ENCODE peak calls at places on chromosomes 11 and 22, in eight cellular contexts. P is cardiac muscle cell; O is endodermal cell; L is spleen; C is IMR-90; D is keratinocyte; N is mesendoderm; I is CD4-positive, CD25-positive, alpha-beta regulatory T cell. X is an unnamed sample.

GRCh38 chr11:72781063-72781312 is 12.9 kb downstream of the STARD10 start:
- DNase-seq in D (no peak), C (no peak), I (no peak), L (no peak), O (peak; percentile 74), N (no peak), P (no peak), X (no peak)

GRCh38 chr11:31807791-31808074 is 3.4 kb downstream of the PAX6 start:
- DNase-seq in P (no peak), N (no peak), I (no peak), C (no peak), D (no peak), L (no peak), O (no peak), X (no peak)

GRCh38 chr11:7196396-7197146 is 55.1 kb upstream of the SYT9 start:
- DNase-seq in L (no peak), D (no peak), P (no peak), C (no peak), I (no peak), N (no peak), O (no peak), X (no peak)

GRCh38 chr11:17596711-17597110 is 49.7 kb downstream of the OTOG start:
- DNase-seq in N (no peak), I (no peak), C (no peak), L (peak; percentile 63), P (no peak), D (no peak), O (peak; percentile 35), X (no peak)

GRCh38 chr11:11731311-11732083 is 109.7 kb upstream of the GALNT18 start:
- DNase-seq in I (no peak), C (peak; percentile 73), N (no peak), L (no peak), O (no peak), D (peak; percentile 66), P (peak; percentile 21), X (no peak)

GRCh38 chr11:1369371-1370005 is 20.2 kb upstream of the BRSK2 start:
- DNase-seq in P (no peak), D (no peak), C (no peak), L (no peak), I (no peak), O (no peak), N (no peak), X (no peak)

GRCh38 chr11:13261600-13262061 is 16.0 kb upstream of the BMAL1 start:
- DNase-seq in O (peak; percentile 47), P (peak; percentile 84), L (no peak), C (peak; percentile 87), I (no peak), D (peak; percentile 84), N (peak; percentile 88), X (no peak)

GRCh38 chr11:60710482-60710881 is 11.1 kb downstream of the MS4A8 start:
- DNase-seq in N (peak; percentile 79), L (no peak), I (no peak), O (peak; percentile 77), C (no peak), D (no peak), P (no peak), X (no peak)

GRCh38 chr11:75495749-75496641 is 29.7 kb downstream of the GDPD5 start:
- DNase-seq in O (peak; percentile 85), I (no peak), P (no peak), N (peak; percentile 79), D (no peak), C (no peak), L (no peak), X (no peak)

GRCh38 chr11:10669258-10670033 is 24.1 kb downstream of the IRAG1 start:
- DNase-seq in P (peak; percentile 37), N (no peak), D (no peak), C (peak; percentile 76), I (no peak), O (no peak), L (no peak), X (no peak)

DNA sequence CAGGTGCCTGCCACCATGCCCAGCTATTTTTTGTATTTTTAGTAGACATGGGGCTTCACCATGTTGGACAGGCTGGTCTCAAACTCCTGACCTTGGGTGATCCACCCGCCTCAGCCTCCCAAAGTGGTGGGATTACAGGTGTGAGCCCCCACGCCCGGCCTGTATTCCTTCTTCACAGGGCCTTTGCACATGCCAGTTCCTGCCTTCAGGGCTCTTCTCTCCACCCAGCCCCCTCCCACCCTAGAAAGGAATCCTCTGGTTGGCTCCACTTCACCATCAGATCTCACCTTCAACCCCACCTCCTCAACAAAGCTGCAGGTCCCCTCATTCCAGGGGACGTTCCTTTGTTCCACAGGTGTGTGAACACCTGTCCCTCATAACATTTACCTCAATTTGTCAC is 2.0 kb downstream of the POLR3H start:
- DNase-seq in N (no peak), D (no peak), P (no peak), O (no peak), C (no peak), L (no peak), I (no peak), X (no peak)
- H3K4me3 ChIP-seq in N (no peak overlapping the region), D (no peak overlapping the region), P (no peak overlapping the region), O (no peak overlapping the region), C (no peak overlapping the region), L (no peak overlapping the region), I (no peak overlapping the region), X (no peak overlapping the region)

DNA sequence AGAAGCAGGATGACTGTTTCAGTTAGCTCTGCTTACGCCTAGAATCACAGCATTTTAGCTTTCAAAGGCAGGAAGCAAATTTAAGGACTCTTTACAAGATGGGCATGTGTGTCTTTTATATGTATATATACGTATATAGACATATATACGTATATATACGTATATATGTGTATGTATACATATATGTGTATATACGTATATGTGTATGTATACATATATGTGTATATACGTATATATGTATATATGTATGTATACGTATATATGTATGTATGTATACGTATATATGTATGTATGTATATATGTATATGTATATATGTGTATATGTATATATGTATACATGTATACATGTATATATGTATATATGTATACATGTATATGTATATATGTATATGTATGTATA is 111.1 kb downstream of the FBXO7 start:
- DNase-seq in N (no peak), O (no peak), P (no peak), L (no peak), I (no peak), D (no peak), C (no peak), X (no peak)
- H3K36me3 ChIP-seq in N (no peaks in the 10 kb centered on the region), O (no peaks in the 10 kb centered on the region), P (no peaks in the 10 kb centered on the region), L (no peaks in the 10 kb centered on the region), I (no peaks in the 10 kb centered on the region), D (no peaks in the 10 kb centered on the region), C (no peaks in the 10 kb centered on the region), X (no peaks in the 10 kb centered on the region)

DNA sequence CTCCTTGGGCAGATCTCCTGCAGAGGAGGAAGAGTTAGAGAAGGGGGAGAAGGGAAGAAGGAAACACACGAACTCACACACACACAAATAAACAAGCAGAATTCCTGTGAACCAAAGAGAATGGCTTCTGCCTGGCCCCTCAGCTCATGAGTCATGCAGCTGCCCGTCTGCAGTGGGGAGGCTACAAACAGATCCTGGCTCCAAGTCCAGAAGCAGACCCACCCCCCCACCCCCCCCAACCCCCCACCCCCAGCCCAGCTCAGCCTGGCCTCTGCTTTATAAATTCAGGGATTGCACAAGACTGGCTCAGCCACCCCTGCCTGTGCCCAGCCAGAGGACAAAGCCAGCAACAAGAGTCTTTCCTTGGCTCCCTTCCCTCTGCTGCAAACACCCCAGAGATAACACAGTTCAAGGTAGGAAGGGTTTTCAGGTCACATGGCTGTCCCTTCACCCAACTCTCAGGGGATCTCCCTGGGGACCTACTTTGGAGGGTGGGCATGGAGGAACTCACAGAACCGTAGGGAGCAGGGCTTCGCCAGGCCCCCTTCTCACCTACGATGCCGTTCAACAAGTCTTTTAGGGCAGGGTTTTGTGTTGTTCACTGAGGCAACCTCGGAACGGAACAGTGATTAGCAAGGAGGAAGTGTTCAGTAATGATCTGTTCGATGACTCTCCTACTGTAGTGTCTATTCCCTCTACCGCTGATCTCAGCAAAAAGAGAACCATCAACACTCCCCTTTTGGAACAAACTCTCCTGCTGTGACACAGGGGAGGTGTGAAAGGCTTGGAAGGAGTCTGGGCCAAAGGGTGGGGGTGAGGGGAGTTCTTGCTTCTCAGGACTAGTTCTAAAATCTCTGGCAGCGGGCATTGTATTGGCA is 35.5 kb downstream of the RPL27A start:
- DNase-seq in O (peak; percentile 78), I (no peak), N (peak; percentile 85), D (no peak), L (no peak), C (peak; percentile 97), P (peak; percentile 93), X (no peak)
- H3K4me3 ChIP-seq in O (no peak overlapping the region), I (no peak overlapping the region), N (no peak overlapping the region), D (no peak overlapping the region), L (no peak overlapping the region), C (peak overlapping the region; percentile 19), P (no peak overlapping the region), X (no peak overlapping the region)

DNA sequence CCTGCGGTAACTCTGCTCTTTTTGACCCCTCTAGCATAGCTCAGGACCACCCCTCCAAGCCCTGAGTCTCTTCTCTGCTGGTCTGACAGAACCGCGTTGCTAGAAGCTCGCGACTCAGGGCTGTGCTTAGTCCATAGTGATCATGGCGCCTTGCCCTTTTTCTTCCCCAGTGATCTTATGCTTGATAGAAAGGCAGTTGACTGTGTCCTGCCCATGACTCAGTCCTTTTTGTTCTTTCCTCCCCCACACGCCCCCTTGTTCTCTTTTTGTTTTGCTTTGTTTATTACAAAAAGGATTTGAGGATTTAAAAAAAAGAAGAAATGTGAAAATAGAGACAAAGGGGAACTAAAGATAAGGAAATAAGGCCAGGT is 17.5 kb downstream of the IL17RA start:
- DNase-seq in O (no peak), D (no peak), P (no peak), L (no peak), I (no peak), C (no peak), N (no peak), X (no peak)
- H3K36me3 ChIP-seq in O (peaks cover 90% of the 10 kb centered on the region), D (peaks cover 52% of the 10 kb centered on the region), P (no peaks in the 10 kb centered on the region), L (peaks cover 73% of the 10 kb centered on the region), I (peaks cover 91% of the 10 kb centered on the region), C (peaks cover 70% of the 10 kb centered on the region), N (peaks cover 9% of the 10 kb centered on the region), X (peaks cover 73% of the 10 kb centered on the region)

GRCh38 chr11:125910450-125910849 is 6.1 kb downstream of the DDX25 start:
- DNase-seq in I (no peak), D (no peak), P (no peak), O (no peak), C (no peak), N (no peak), L (no peak), X (no peak)
- H3K4me3 ChIP-seq in I (no peak overlapping the region), D (no peak overlapping the region), P (no peak overlapping the region), O (no peak overlapping the region), C (no peak overlapping the region), N (no peak overlapping the region), L (no peak overlapping the region), X (no peak overlapping the region)

DNA sequence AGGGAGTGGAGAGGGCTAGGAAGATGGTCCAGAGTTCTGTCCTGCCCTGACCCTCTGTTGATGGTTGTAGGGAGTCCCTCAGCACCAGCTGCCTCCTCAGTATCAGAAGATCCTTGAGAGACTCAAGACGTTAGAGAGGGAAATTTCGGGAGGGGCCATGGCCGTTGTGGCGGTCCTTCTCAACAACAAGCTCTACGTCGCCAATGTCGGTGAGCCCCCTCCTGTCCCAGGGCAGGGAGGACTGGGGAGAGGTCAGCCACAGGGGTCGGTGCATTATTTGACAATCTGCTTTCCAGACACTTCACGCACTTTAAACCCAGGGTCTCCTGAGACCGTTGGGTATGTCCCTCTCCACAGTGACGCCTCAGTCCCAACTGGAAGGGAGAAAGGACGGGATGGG is 18.1 kb downstream of the TAB1 start:
- DNase-seq in N (no peak), C (no peak), I (no peak), L (peak; percentile 41), D (no peak), O (no peak), P (no peak), X (no peak)
- H3K36me3 ChIP-seq in N (no peaks in the 10 kb centered on the region), C (peaks cover 65% of the 10 kb centered on the region), I (peaks cover 66% of the 10 kb centered on the region), L (peaks cover 68% of the 10 kb centered on the region), D (peaks cover 28% of the 10 kb centered on the region), O (peaks cover 28% of the 10 kb centered on the region), P (peaks cover 32% of the 10 kb centered on the region), X (peaks cover 64% of the 10 kb centered on the region)

GRCh38 chr11:63918576-63919171 is 1.7 kb upstream of the RCOR2 start:
- DNase-seq in N (peak; percentile 92), C (no peak), P (peak; percentile 43), L (no peak), O (peak; percentile 81), D (no peak), I (no peak), X (no peak)
- H3K4me3 ChIP-seq in N (no peak overlapping the region), C (no peak overlapping the region), P (peak overlapping the region; percentile 97), L (no peak overlapping the region), O (peak overlapping the region; percentile 17), D (no peak overlapping the region), I (no peak overlapping the region), X (no peak overlapping the region)

X was measured in effector memory CD4-positive, alpha-beta T cell.